ENCODE peak calls at places on chromosomes 12 and 14, in five cellular contexts. F is HFFc6; J is stimulated activated effector memory CD8-positive, alpha-beta T cell treated with anti-CD3 and anti-CD28 coated beads, Interleukin-12 subunit alpha, Interleukin-12 subunit beta, amount 100 ng/mL, for 72 hours; N is esophagus squamous epithelium; X is NCI-H774. L is an unnamed sample.

GRCh38 chr12:130354407-130354806 is 16.7 kb downstream of the PIWIL1 start:
- DNase-seq in F (no peak), J (no peak), N (no peak), X (no peak), L (no peak)

GRCh38 chr12:52542785-52543318 is 10.1 kb downstream of the KRT71 start:
- DNase-seq in F (no peak), J (no peak), N (no peak), X (no peak), L (no peak)

GRCh38 chr14:55864890-55865655 is 253.1 kb upstream of the PELI2 start:
- DNase-seq in F (no peak), J (no peak), N (no peak), X (no peak), L (no peak)

GRCh38 chr12:33988888-33989287 is 33.4 kb upstream of the ALG10 start:
- DNase-seq in F (no peak), J (no peak), N (no peak), X (no peak), L (no peak)

GRCh38 chr14:84976805-84977204 is 553.1 kb upstream of the FLRT2 start:
- DNase-seq in F (no peak), J (no peak), N (no peak), X (no peak), L (no peak)

GRCh38 chr14:30610719-30611388 is 11.3 kb upstream of the SCFD1 start:
- DNase-seq in F (peak), J (no peak), N (no peak), X (peak), L (peak)

GRCh38 chr14:73613046-73613383 is 698 bp downstream of the ACOT6 start:
- DNase-seq in F (no peak), J (no peak), N (no peak), X (no peak), L (no peak)

GRCh38 chr12:65122661-65123060 is 1.6 kb upstream of the WIF1 start:
- DNase-seq in F (no peak), J (no peak), N (no peak), X (no peak), L (no peak)

GRCh38 chr14:65002586-65003210 is 16.0 kb downstream of the FNTB start:
- DNase-seq in F (peak), J (no peak), N (no peak), X (no peak), L (no peak)

GRCh38 chr14:23172096-23172495 is 11.4 kb downstream of the SLC7A8 start:
- DNase-seq in F (no peak), J (no peak), N (no peak), X (no peak), L (no peak)

GRCh38 chr12:101823039-101823438 is 7.7 kb downstream of the GNPTAB start:
- DNase-seq in F (no peak), J (no peak), N (no peak), X (no peak), L (no peak)

GRCh38 chr12:47860279-47860841 is 40.7 kb upstream of the HDAC7 start:
- DNase-seq in F (no peak), J (no peak), N (no peak), X (no peak), L (no peak)

GRCh38 chr12:80707830-80708534 is 548 bp downstream of the MYF6 start:
- DNase-seq in F (no peak), J (no peak), N (no peak), X (no peak), L (no peak)

GRCh38 chr12:41479431-41479830 is 291.3 kb downstream of the PDZRN4 start:
- DNase-seq in F (no peak), J (no peak), N (no peak), X (no peak), L (no peak)

GRCh38 chr12:62261876-62262275 is 1.7 kb downstream of the USP15 start:
- DNase-seq in F (no peak), J (no peak), N (no peak), X (no peak), L (no peak)

GRCh38 chr14:64753999-64754398 is 49.8 kb downstream of the PLEKHG3 start:
- DNase-seq in F (no peak), J (no peak), N (no peak), X (no peak), L (no peak)

GRCh38 chr12:105725054-105725453 is 394.6 kb downstream of the C12orf75 start:
- DNase-seq in F (no peak), J (no peak), N (no peak), X (no peak), L (no peak)

GRCh38 chr12:6072302-6072752 is 52.1 kb downstream of the VWF start:
- DNase-seq in F (peak), J (no peak), N (no peak), X (no peak), L (no peak)

GRCh38 chr14:22819191-22819988 is 4.2 kb upstream of the SLC7A7 start:
- DNase-seq in F (peak), J (no peak), N (no peak), X (no peak), L (peak)

GRCh38 chr12:33205986-33206385 is 233.6 kb downstream of the SYT10 start:
- DNase-seq in F (no peak), J (no peak), N (no peak), X (no peak), L (no peak)

GRCh38 chr12:91424506-91424905 is 241.9 kb upstream of the DCN start:
- DNase-seq in F (no peak), J (no peak), N (no peak), X (no peak), L (no peak)

GRCh38 chr14:43669355-43669754 is 837.7 kb downstream of the FSCB start:
- DNase-seq in F (no peak), J (no peak), N (no peak), X (no peak), L (no peak)